ENCODE peak calls at places on chromosomes 3 and 15, in five cellular contexts. I, W, H, C and R are unnamed samples.
A peak's percentile ranks its signal among the peaks of the same experiment; 100 is the strongest.

GRCh38 chr15:57697588-57697987 is 8.9 kb upstream of the POLR2M start:
- DNase-seq in H (no peak), W (peak; percentile 19), C (no peak), I (peak; percentile 17), R (peak; percentile 21)

GRCh38 chr3:4977889-4978258 is 1.4 kb upstream of the BHLHE40 start:
- DNase-seq in W (no peak), C (no peak), H (no peak), I (no peak), R (no peak)

GRCh38 chr3:119350114-119350513 is 55.9 kb downstream of the ARHGAP31 start:
- DNase-seq in H (peak; percentile 44), I (no peak), W (no peak), C (peak; percentile 63), R (no peak)

GRCh38 chr15:51621917-51622268 is 678 bp downstream of the DMXL2 start:
- DNase-seq in C (peak; percentile 72), H (peak; percentile 31), I (peak; percentile 82), W (peak; percentile 57), R (peak; percentile 43)

GRCh38 chr15:45458746-45459403 is 63.7 kb downstream of the SLC30A4 start:
- DNase-seq in W (peak; percentile 37), I (peak; percentile 57), H (peak; percentile 70), C (peak; percentile 91), R (peak; percentile 75)

GRCh38 chr3:62493116-62493801 is 119.9 kb upstream of the FEZF2 start:
- DNase-seq in C (no peak), H (no peak), I (no peak), W (no peak), R (no peak)

GRCh38 chr3:55406666-55407425 is 80.3 kb downstream of the WNT5A start:
- DNase-seq in I (no peak), W (peak; percentile 63), H (no peak), C (no peak), R (no peak)

GRCh38 chr3:151210676-151211381 is 7.8 kb upstream of the GPR171 start:
- DNase-seq in H (no peak), I (no peak), C (no peak), W (no peak), R (peak; percentile 26)

GRCh38 chr3:114506622-114507300 is 212.9 kb downstream of the TIGIT start:
- DNase-seq in H (no peak), I (peak; percentile 63), C (no peak), W (peak; percentile 73), R (no peak)

GRCh38 chr3:55518451-55518850 is 31.3 kb upstream of the WNT5A start:
- DNase-seq in I (no peak), H (no peak), C (no peak), W (peak; percentile 39), R (no peak)

GRCh38 chr3:194725346-194725745 is 39.7 kb downstream of the FAM43A start:
- DNase-seq in W (no peak), C (no peak), I (no peak), H (no peak), R (no peak)

DNA sequence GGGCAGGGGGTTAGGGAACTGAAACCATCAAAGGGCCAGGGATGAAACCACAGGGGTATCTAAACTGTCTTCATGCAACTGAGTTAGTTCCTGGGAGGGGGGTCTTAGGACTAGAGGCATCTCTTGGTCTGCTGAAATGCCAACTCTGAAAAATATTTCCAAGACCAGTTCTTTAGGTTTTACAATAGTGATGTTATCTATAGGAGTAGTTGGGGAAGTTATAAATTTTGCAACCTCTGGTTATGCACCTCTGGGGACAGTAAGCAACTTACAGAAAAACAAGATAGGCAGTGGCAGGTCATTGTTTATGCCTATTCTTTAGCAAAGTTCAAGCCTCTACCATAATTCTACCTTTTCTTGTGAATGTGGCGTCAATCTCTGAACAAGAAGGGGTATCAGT is 60.6 kb upstream of the MINAR1 start:
- DNase-seq in W (no peak), H (no peak), C (no peak), I (no peak), R (peak; percentile 59)
- H2BK5ac ChIP-seq in W (no peak overlapping the region), H (no peak overlapping the region), C (no peak overlapping the region), I (no peak overlapping the region), R (no peak overlapping the region)

DNA sequence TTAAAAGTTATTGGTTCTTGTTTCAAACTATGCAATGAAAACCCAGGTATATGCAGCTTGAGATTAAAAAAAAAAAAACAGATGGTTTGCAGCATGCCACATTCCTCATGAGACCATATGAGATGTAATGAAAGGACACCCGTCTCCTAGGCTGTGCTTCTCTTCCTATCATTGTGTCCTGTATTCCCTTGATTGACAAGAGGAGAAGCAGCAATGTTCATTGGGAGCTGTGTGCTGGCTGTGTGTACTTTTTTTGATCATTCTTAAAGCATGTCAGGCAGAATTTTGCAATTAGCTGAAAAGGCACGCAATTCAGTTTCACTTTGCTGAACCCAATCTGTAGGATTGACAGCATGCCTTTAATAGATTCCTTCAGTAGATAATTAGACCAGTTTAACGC is 114.0 kb downstream of the NSUN3 start:
- DNase-seq in C (no peak), I (no peak), W (no peak), H (no peak), R (peak; percentile 33)
- H3K4me3 ChIP-seq in C (no peak overlapping the region), I (no peak overlapping the region), W (no peak overlapping the region), H (no peak overlapping the region), R (no peak overlapping the region)

GRCh38 chr3:28036599-28037575 is 204.5 kb upstream of the CMC1 start:
- DNase-seq in I (no peak), W (no peak), H (no peak), C (no peak), R (no peak)
- H4K8ac ChIP-seq in I (no peak overlapping the region), W (no peak overlapping the region), H (no peak overlapping the region), C (no peak overlapping the region), R (no peak overlapping the region)

GRCh38 chr3:37237252-37237651 is 62.9 kb upstream of the LRRFIP2 start:
- DNase-seq in W (peak; percentile 55), H (no peak), I (no peak), C (no peak), R (no peak)
- H2BK5ac ChIP-seq in W (no peak overlapping the region), H (no peak overlapping the region), I (no peak overlapping the region), C (no peak overlapping the region), R (no peak overlapping the region)

DNA sequence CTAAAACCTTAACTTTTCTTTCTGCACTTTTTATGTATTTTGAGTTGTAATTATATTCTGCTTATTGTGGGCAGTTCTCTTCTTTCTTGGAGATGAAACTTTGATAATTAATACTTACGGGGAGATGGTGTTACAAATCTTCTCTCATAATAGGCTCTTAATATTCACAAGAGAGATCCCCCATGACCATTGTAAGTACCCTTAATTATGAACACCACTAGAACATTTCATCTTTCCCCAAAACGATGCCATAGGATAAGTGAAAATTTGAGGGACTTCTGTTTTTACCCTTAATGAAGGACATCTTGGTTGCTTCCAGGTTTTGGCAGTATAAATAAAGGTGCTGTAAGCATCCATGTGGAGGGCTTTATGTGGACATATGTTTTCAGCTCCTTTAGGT is 60.7 kb downstream of the PIAS1 start:
- DNase-seq in C (no peak), H (no peak), I (no peak), W (no peak), R (no peak)
- H3K4me3 ChIP-seq in C (no peak overlapping the region), H (no peak overlapping the region), I (no peak overlapping the region), W (no peak overlapping the region), R (no peak overlapping the region)

DNA sequence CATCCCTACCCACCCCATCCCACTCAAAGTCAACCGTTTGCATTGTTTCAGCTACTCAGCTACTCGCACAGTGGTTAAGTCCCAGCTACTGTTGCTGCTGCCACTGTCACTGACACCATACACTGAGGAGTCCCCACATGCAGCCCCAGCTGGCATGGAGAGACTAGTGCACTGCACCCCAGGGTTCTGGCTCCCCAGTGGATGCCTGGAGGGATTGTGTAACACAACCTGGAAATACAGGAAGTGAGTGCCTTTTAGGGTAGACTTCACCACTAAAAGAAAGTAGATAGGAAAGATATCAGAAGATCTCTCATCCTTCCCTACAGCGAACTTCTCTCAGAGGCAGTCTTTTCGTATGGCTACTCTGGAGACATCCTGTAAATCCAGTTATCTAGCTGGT is 169.2 kb upstream of the STRIT1 start:
- DNase-seq in W (no peak), I (no peak), C (no peak), H (no peak), R (no peak)
- H4K8ac ChIP-seq in W (no peak overlapping the region), I (no peak overlapping the region), C (no peak overlapping the region), H (no peak overlapping the region), R (no peak overlapping the region)

GRCh38 chr3:149310796-149311534 is 22.5 kb downstream of the TM4SF18 start:
- DNase-seq in H (no peak), C (no peak), I (no peak), W (no peak), R (no peak)
- H2BK5ac ChIP-seq in H (no peak overlapping the region), C (no peak overlapping the region), I (no peak overlapping the region), W (no peak overlapping the region), R (no peak overlapping the region)